ENCODE peak calls at places on chromosomes 7 and 10, in nine cellular contexts. One of them, this sample, is unnamed.

GRCh38 chr7:142957723-142958122 is 4.4 kb downstream of the KEL start:
- DNase-seq in H9: no peak
- DNase-seq in IMR-90: no peak
- DNase-seq in HCT116: no peak
- DNase-seq in GM23338: peak
- DNase-seq in neural progenitor cell: no peak
- DNase-seq in SK-N-SH: no peak
- DNase-seq in mammary epithelial cell: no peak
- DNase-seq in keratinocyte: no peak
- DNase-seq in this sample: peak

GRCh38 chr10:103493911-103494877 is 689 bp downstream of the NEURL1 start:
- DNase-seq in H9: no peak
- DNase-seq in IMR-90: no peak
- DNase-seq in HCT116: no peak
- DNase-seq in GM23338: peak
- DNase-seq in neural progenitor cell: peak
- DNase-seq in SK-N-SH: peak
- DNase-seq in mammary epithelial cell: no peak
- DNase-seq in keratinocyte: no peak
- DNase-seq in this sample: peak

GRCh38 chr10:10942441-10942840 is 75.2 kb upstream of the CELF2 start:
- DNase-seq in H9: no peak
- DNase-seq in IMR-90: peak
- DNase-seq in HCT116: no peak
- DNase-seq in GM23338: no peak
- DNase-seq in neural progenitor cell: no peak
- DNase-seq in SK-N-SH: no peak
- DNase-seq in mammary epithelial cell: no peak
- DNase-seq in keratinocyte: no peak
- DNase-seq in this sample: no peak

GRCh38 chr10:18486444-18486843 is 164.9 kb downstream of the NSUN6 start:
- DNase-seq in H9: no peak
- DNase-seq in IMR-90: no peak
- DNase-seq in HCT116: no peak
- DNase-seq in GM23338: no peak
- DNase-seq in neural progenitor cell: no peak
- DNase-seq in SK-N-SH: no peak
- DNase-seq in mammary epithelial cell: no peak
- DNase-seq in keratinocyte: no peak
- DNase-seq in this sample: peak

GRCh38 chr10:113225903-113226302 is 275.9 kb downstream of the TCF7L2 start:
- DNase-seq in H9: no peak
- DNase-seq in IMR-90: no peak
- DNase-seq in HCT116: no peak
- DNase-seq in GM23338: no peak
- DNase-seq in neural progenitor cell: no peak
- DNase-seq in SK-N-SH: no peak
- DNase-seq in mammary epithelial cell: no peak
- DNase-seq in keratinocyte: no peak
- DNase-seq in this sample: no peak

GRCh38 chr10:16942361-16943078 is 125.3 kb upstream of the RSU1 start:
- DNase-seq in H9: no peak
- DNase-seq in IMR-90: no peak
- DNase-seq in HCT116: no peak
- DNase-seq in GM23338: no peak
- DNase-seq in neural progenitor cell: no peak
- DNase-seq in SK-N-SH: no peak
- DNase-seq in mammary epithelial cell: no peak
- DNase-seq in keratinocyte: no peak
- DNase-seq in this sample: no peak

GRCh38 chr7:38541440-38541839 is 89.7 kb downstream of the AMPH start:
- DNase-seq in H9: no peak
- DNase-seq in IMR-90: no peak
- DNase-seq in HCT116: no peak
- DNase-seq in GM23338: no peak
- DNase-seq in neural progenitor cell: no peak
- DNase-seq in SK-N-SH: no peak
- DNase-seq in mammary epithelial cell: no peak
- DNase-seq in keratinocyte: no peak
- DNase-seq in this sample: no peak

GRCh38 chr10:88791924-88792323 is 10.6 kb upstream of the LIPM start:
- DNase-seq in H9: peak
- DNase-seq in IMR-90: peak
- DNase-seq in HCT116: peak
- DNase-seq in GM23338: peak
- DNase-seq in neural progenitor cell: peak
- DNase-seq in SK-N-SH: peak
- DNase-seq in mammary epithelial cell: peak
- DNase-seq in keratinocyte: no peak
- DNase-seq in this sample: peak

GRCh38 chr10:1121311-1121970 is 65.3 kb downstream of the WDR37 start:
- DNase-seq in H9: no peak
- DNase-seq in IMR-90: no peak
- DNase-seq in HCT116: no peak
- DNase-seq in GM23338: no peak
- DNase-seq in neural progenitor cell: no peak
- DNase-seq in SK-N-SH: no peak
- DNase-seq in mammary epithelial cell: no peak
- DNase-seq in keratinocyte: no peak
- DNase-seq in this sample: no peak

GRCh38 chr10:124447741-124448466 is 1.9 kb downstream of the NKX1-2 start:
- DNase-seq in H9: peak
- DNase-seq in IMR-90: no peak
- DNase-seq in HCT116: no peak
- DNase-seq in GM23338: peak
- DNase-seq in neural progenitor cell: peak
- DNase-seq in SK-N-SH: peak
- DNase-seq in mammary epithelial cell: no peak
- DNase-seq in keratinocyte: no peak
- DNase-seq in this sample: peak

GRCh38 chr7:46424934-46425333 is 503.9 kb upstream of the IGFBP3 start:
- DNase-seq in H9: no peak
- DNase-seq in IMR-90: no peak
- DNase-seq in HCT116: no peak
- DNase-seq in GM23338: no peak
- DNase-seq in neural progenitor cell: no peak
- DNase-seq in SK-N-SH: no peak
- DNase-seq in mammary epithelial cell: no peak
- DNase-seq in keratinocyte: no peak
- DNase-seq in this sample: no peak

GRCh38 chr10:86652361-86653202 is 1.8 kb upstream of the OPN4 start:
- DNase-seq in H9: peak
- DNase-seq in IMR-90: peak
- DNase-seq in HCT116: no peak
- DNase-seq in GM23338: no peak
- DNase-seq in neural progenitor cell: peak
- DNase-seq in SK-N-SH: peak
- DNase-seq in mammary epithelial cell: no peak
- DNase-seq in keratinocyte: no peak
- DNase-seq in this sample: no peak

GRCh38 chr7:514651-515598 is 4.7 kb downstream of the PDGFA start:
- DNase-seq in H9: peak
- DNase-seq in IMR-90: no peak
- DNase-seq in HCT116: no peak
- DNase-seq in GM23338: peak
- DNase-seq in neural progenitor cell: peak
- DNase-seq in SK-N-SH: no peak
- DNase-seq in mammary epithelial cell: peak
- DNase-seq in keratinocyte: no peak
- DNase-seq in this sample: no peak

GRCh38 chr7:81956520-81956919 is 186.7 kb upstream of the HGF start:
- DNase-seq in H9: no peak
- DNase-seq in IMR-90: peak
- DNase-seq in HCT116: peak
- DNase-seq in GM23338: peak
- DNase-seq in neural progenitor cell: peak
- DNase-seq in SK-N-SH: peak
- DNase-seq in mammary epithelial cell: no peak
- DNase-seq in keratinocyte: no peak
- DNase-seq in this sample: peak

GRCh38 chr7:157887400-157887799 is 550.6 kb downstream of the DNAJB6 start:
- DNase-seq in H9: no peak
- DNase-seq in IMR-90: no peak
- DNase-seq in HCT116: no peak
- DNase-seq in GM23338: no peak
- DNase-seq in neural progenitor cell: no peak
- DNase-seq in SK-N-SH: no peak
- DNase-seq in mammary epithelial cell: no peak
- DNase-seq in keratinocyte: no peak
- DNase-seq in this sample: no peak

GRCh38 chr7:45407730-45408406 is 166.3 kb upstream of the ADCY1 start:
- DNase-seq in H9: peak
- DNase-seq in IMR-90: no peak
- DNase-seq in HCT116: no peak
- DNase-seq in GM23338: peak
- DNase-seq in neural progenitor cell: peak
- DNase-seq in SK-N-SH: no peak
- DNase-seq in mammary epithelial cell: no peak
- DNase-seq in keratinocyte: no peak
- DNase-seq in this sample: no peak
- TF ChIP-seq CTCF in H9: peak
- TF ChIP-seq CTCF in IMR-90: no peak
- TF ChIP-seq CTCF in HCT116: peak
- TF ChIP-seq CTCF in GM23338: peak
- TF ChIP-seq CTCF in neural progenitor cell: peak
- TF ChIP-seq CTCF in SK-N-SH: no peak
- TF ChIP-seq CTCF in mammary epithelial cell: no peak
- TF ChIP-seq CTCF in keratinocyte: peak
- TF ChIP-seq CTCF in this sample: no peak

GRCh38 chr7:27174077-27175004 is at the start of gene HOXA10:
- DNase-seq in H9: peak
- DNase-seq in IMR-90: no peak
- DNase-seq in HCT116: no peak
- DNase-seq in GM23338: peak
- DNase-seq in neural progenitor cell: no peak
- DNase-seq in SK-N-SH: no peak
- DNase-seq in mammary epithelial cell: no peak
- DNase-seq in keratinocyte: no peak
- DNase-seq in this sample: no peak

GRCh38 chr7:27176343-27176731 is 2.2 kb upstream of the HOXA10 start:
- DNase-seq in H9: peak
- DNase-seq in IMR-90: no peak
- DNase-seq in HCT116: no peak
- DNase-seq in GM23338: peak
- DNase-seq in neural progenitor cell: no peak
- DNase-seq in SK-N-SH: no peak
- DNase-seq in mammary epithelial cell: no peak
- DNase-seq in keratinocyte: no peak
- DNase-seq in this sample: no peak

GRCh38 chr7:27173412-27174076 is 576 bp downstream of the HOXA10 start:
- DNase-seq in H9: peak
- DNase-seq in IMR-90: no peak
- DNase-seq in HCT116: no peak
- DNase-seq in GM23338: peak
- DNase-seq in neural progenitor cell: no peak
- DNase-seq in SK-N-SH: peak
- DNase-seq in mammary epithelial cell: no peak
- DNase-seq in keratinocyte: no peak
- DNase-seq in this sample: no peak

GRCh38 chr7:27175626-27176342 is 1.7 kb upstream of the HOXA10 start:
- DNase-seq in H9: peak
- DNase-seq in IMR-90: no peak
- DNase-seq in HCT116: no peak
- DNase-seq in GM23338: peak
- DNase-seq in neural progenitor cell: no peak
- DNase-seq in SK-N-SH: peak
- DNase-seq in mammary epithelial cell: no peak
- DNase-seq in keratinocyte: no peak
- DNase-seq in this sample: no peak

DNA sequence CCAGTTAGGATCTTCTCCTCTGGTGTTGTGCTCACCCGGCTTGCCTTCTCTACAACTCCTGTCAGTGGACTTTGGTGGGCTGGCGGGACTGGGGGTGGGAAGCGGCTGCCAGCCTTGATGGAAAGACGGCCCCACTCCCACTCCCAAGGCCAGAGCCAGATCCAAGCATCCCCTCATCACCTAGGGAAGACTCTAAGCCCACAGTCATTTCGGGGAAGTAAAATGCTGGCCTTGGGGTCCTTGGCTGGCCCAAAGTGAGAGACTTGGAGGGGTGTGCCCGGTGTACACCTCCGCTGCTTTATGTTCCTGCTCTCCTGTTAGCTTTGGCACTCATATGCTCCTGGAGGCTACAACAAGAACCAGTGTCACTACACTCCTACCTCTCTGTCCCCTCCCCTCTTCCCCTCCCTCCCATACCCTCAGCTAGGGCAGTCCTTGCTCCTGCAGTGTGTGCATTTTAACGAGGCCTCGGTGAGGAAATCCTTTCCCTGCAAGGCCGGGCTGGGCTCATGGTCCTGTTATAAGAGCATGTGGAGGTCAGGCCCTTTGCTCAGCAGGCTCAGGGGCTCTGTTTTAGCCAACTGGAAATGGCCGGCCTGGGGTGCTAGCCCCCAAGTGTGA is 995 bp upstream of the HOXA10 start:
- DNase-seq in H9: peak
- DNase-seq in IMR-90: no peak
- DNase-seq in HCT116: no peak
- DNase-seq in GM23338: peak
- DNase-seq in neural progenitor cell: no peak
- DNase-seq in SK-N-SH: no peak
- DNase-seq in mammary epithelial cell: no peak
- DNase-seq in keratinocyte: no peak
- DNase-seq in this sample: no peak
- H2AFZ ChIP-seq in H9: no peak
- H2AFZ ChIP-seq in IMR-90: no peak
- H2AFZ ChIP-seq in HCT116: no peak
- H2AFZ ChIP-seq in GM23338: no peak
- H2AFZ ChIP-seq in neural progenitor cell: no peak
- H2AFZ ChIP-seq in SK-N-SH: no peak
- H2AFZ ChIP-seq in mammary epithelial cell: no peak
- H2AFZ ChIP-seq in keratinocyte: no peak
- H2AFZ ChIP-seq in this sample: no peak

DNA sequence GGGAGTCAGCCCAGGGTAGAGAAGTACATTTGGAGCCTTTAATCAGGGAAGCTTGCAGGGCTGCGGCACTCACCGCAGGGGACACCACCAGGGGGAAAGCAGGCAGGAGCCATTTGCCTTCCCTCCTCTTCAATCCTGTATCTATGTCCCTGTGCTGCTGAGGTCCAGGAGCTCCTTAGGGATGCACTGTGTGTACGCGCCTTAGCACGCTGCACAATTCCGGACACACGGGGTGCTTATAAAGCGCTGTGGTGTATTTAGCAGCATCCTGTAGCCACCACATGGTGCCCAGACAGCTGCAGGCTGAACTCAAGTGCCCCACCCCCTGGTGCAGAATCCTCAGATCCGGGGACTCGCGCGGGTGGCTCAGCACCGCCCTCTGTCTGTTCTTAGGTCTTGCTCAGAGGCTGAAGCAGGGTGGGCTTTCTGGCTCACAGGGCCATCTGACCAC is 421.4 kb downstream of the SDK1 start:
- DNase-seq in H9: peak
- DNase-seq in IMR-90: peak
- DNase-seq in HCT116: peak
- DNase-seq in GM23338: peak
- DNase-seq in neural progenitor cell: peak
- DNase-seq in SK-N-SH: peak
- DNase-seq in mammary epithelial cell: no peak
- DNase-seq in keratinocyte: no peak
- DNase-seq in this sample: peak
- TF ChIP-seq CTCF in H9: peak
- TF ChIP-seq CTCF in IMR-90: no peak
- TF ChIP-seq CTCF in HCT116: peak
- TF ChIP-seq CTCF in GM23338: peak
- TF ChIP-seq CTCF in neural progenitor cell: peak
- TF ChIP-seq CTCF in SK-N-SH: no peak
- TF ChIP-seq CTCF in mammary epithelial cell: no peak
- TF ChIP-seq CTCF in keratinocyte: peak
- TF ChIP-seq CTCF in this sample: peak

GRCh38 chr7:76201732-76202665 is at the start of gene SRRM3:
- DNase-seq in H9: peak
- DNase-seq in IMR-90: peak
- DNase-seq in HCT116: peak
- DNase-seq in GM23338: peak
- DNase-seq in neural progenitor cell: peak
- DNase-seq in SK-N-SH: peak
- DNase-seq in mammary epithelial cell: peak
- DNase-seq in keratinocyte: no peak
- DNase-seq in this sample: peak
- H2AFZ ChIP-seq in H9: no peak
- H2AFZ ChIP-seq in IMR-90: peak
- H2AFZ ChIP-seq in HCT116: no peak
- H2AFZ ChIP-seq in GM23338: peak
- H2AFZ ChIP-seq in neural progenitor cell: peak
- H2AFZ ChIP-seq in SK-N-SH: peak
- H2AFZ ChIP-seq in mammary epithelial cell: no peak
- H2AFZ ChIP-seq in keratinocyte: no peak
- H2AFZ ChIP-seq in this sample: no peak

This sample was measured in hepatocyte.